ENCODE peak calls at places on chromosomes 16 and 17, in nine cellular contexts. O is GM23338, M is A549, D is SK-N-SH, F is HL-60, N is GM12878, U is HepG2, L is Panc1, S is K562. X is an unnamed sample.

GRCh38 chr16:75566040-75566888 is at the start of gene GABARAPL2:
- DNase-seq in M (peak; percentile 76), F (peak; percentile 81), U (peak; percentile 70), N (no peak), D (peak; percentile 95), L (no peak), O (peak; percentile 97), S (peak; percentile 91), X (peak; percentile 50)

GRCh38 chr16:51062039-51062438 is 89.0 kb downstream of the SALL1 start:
- DNase-seq in S (no peak), O (no peak), D (no peak), F (no peak), N (no peak), L (no peak), U (peak; percentile 26), M (peak; percentile 30), X (no peak)

GRCh38 chr17:45789874-45790273 is 5.8 kb downstream of the CRHR1 start:
- DNase-seq in N (no peak), O (no peak), F (no peak), L (no peak), D (no peak), U (no peak), S (no peak), M (no peak), X (no peak)

GRCh38 chr17:74947041-74947754 is 11.5 kb downstream of the OTOP3 start:
- DNase-seq in S (no peak), O (no peak), M (no peak), F (no peak), L (no peak), U (no peak), N (no peak), D (no peak), X (no peak)

GRCh38 chr17:5282639-5283217 is 644 bp downstream of the RABEP1 start:
- DNase-seq in M (no peak), O (peak; percentile 12), L (no peak), N (no peak), S (peak; percentile 72), F (peak; percentile 6), D (no peak), U (no peak), X (no peak)

GRCh38 chr16:87101903-87102302 is 215.3 kb downstream of the C16orf95 start:
- DNase-seq in O (no peak), L (no peak), M (no peak), N (no peak), D (no peak), U (no peak), F (no peak), S (no peak), X (no peak)

GRCh38 chr17:58666858-58667267 is 25.0 kb downstream of the TEX14 start:
- DNase-seq in S (peak; percentile 80), D (no peak), F (peak; percentile 86), U (no peak), L (no peak), M (peak; percentile 72), O (no peak), N (no peak), X (peak; percentile 81)

GRCh38 chr17:51610155-51610554 is 349.8 kb downstream of the UTP18 start:
- DNase-seq in M (no peak), S (no peak), L (no peak), F (no peak), O (no peak), U (no peak), N (no peak), D (no peak), X (no peak)

GRCh38 chr17:67481808-67482207 is 104.7 kb downstream of the PITPNC1 start:
- DNase-seq in N (no peak), M (no peak), F (peak; percentile 49), O (no peak), L (no peak), U (no peak), S (no peak), D (no peak), X (no peak)

GRCh38 chr17:6303664-6304063 is 131.3 kb downstream of the AIPL1 start:
- DNase-seq in D (no peak), F (no peak), S (no peak), L (no peak), U (no peak), N (no peak), O (peak; percentile 77), M (no peak), X (no peak)

GRCh38 chr17:4766705-4767104 is 5.0 kb upstream of the TM4SF5 start:
- DNase-seq in S (no peak), N (no peak), U (no peak), L (no peak), D (no peak), O (no peak), F (no peak), M (no peak), X (no peak)

GRCh38 chr17:41863074-41863843 is 2.0 kb downstream of the KLHL11 start:
- DNase-seq in S (no peak), U (no peak), M (no peak), O (peak; percentile 25), D (no peak), F (no peak), N (no peak), L (no peak), X (no peak)

GRCh38 chr17:57954421-57955182 is 610 bp downstream of the CUEDC1 start:
- DNase-seq in L (no peak), S (peak; percentile 46), F (no peak), N (no peak), D (peak; percentile 84), M (peak; percentile 90), U (no peak), O (peak; percentile 82), X (no peak)

GRCh38 chr17:77884019-77884418 is 74.5 kb upstream of the TNRC6C start:
- DNase-seq in N (no peak), D (peak; percentile 95), O (peak; percentile 78), U (no peak), F (no peak), S (no peak), L (no peak), M (no peak), X (no peak)

GRCh38 chr17:4782652-4783051 is 3.5 kb downstream of the VMO1 start:
- DNase-seq in D (peak; percentile 64), F (no peak), O (peak; percentile 54), L (no peak), N (no peak), S (peak; percentile 67), U (no peak), M (no peak), X (no peak)

GRCh38 chr16:19223235-19223847 is 55.3 kb downstream of the SYT17 start:
- DNase-seq in L (peak; percentile 8), U (peak; percentile 58), N (no peak), O (peak; percentile 76), D (no peak), S (peak; percentile 66), M (no peak), F (peak; percentile 34), X (peak; percentile 42)

GRCh38 chr16:10579965-10580918 is at the start of gene EMP2:
- DNase-seq in D (peak; percentile 95), N (no peak), S (peak; percentile 98), O (peak; percentile 87), F (no peak), M (peak; percentile 90), U (peak; percentile 84), L (no peak), X (peak; percentile 36)
- TF ChIP-seq REST in D (no peak), N (no peak), S (no peak), O (no peak), F (no peak), M (no peak), U (no peak), L (no peak), X (no peak)

GRCh38 chr16:89002851-89003830 is 26.1 kb upstream of the CBFA2T3 start:
- DNase-seq in F (no peak), D (peak; percentile 64), M (no peak), N (no peak), O (no peak), U (no peak), L (no peak), S (no peak), X (no peak)

GRCh38 chr16:89000207-89000959 is 23.4 kb upstream of the CBFA2T3 start:
- DNase-seq in F (no peak), O (no peak), S (no peak), U (no peak), M (no peak), L (no peak), N (no peak), D (no peak), X (no peak)

GRCh38 chr16:89003831-89004208 is 26.8 kb upstream of the CBFA2T3 start:
- DNase-seq in O (no peak), M (no peak), S (peak; percentile 77), N (no peak), F (no peak), U (no peak), D (peak; percentile 73), L (no peak), X (no peak)

GRCh38 chr16:88999457-89000206 is 22.6 kb upstream of the CBFA2T3 start:
- DNase-seq in D (peak; percentile 68), M (no peak), L (no peak), S (peak; percentile 80), F (no peak), O (peak; percentile 84), N (no peak), U (no peak), X (no peak)

GRCh38 chr16:89001117-89002027 is 24.4 kb upstream of the CBFA2T3 start:
- DNase-seq in F (no peak), O (peak; percentile 61), S (no peak), L (no peak), D (no peak), N (no peak), M (no peak), U (no peak), X (no peak)
- H3K4me3 ChIP-seq in F (no peak overlapping the region), O (no peak overlapping the region), S (no peak overlapping the region), L (no peak overlapping the region), D (no peak overlapping the region), N (no peak overlapping the region), M (no peak overlapping the region), U (no peak overlapping the region), X (no peak overlapping the region)

DNA sequence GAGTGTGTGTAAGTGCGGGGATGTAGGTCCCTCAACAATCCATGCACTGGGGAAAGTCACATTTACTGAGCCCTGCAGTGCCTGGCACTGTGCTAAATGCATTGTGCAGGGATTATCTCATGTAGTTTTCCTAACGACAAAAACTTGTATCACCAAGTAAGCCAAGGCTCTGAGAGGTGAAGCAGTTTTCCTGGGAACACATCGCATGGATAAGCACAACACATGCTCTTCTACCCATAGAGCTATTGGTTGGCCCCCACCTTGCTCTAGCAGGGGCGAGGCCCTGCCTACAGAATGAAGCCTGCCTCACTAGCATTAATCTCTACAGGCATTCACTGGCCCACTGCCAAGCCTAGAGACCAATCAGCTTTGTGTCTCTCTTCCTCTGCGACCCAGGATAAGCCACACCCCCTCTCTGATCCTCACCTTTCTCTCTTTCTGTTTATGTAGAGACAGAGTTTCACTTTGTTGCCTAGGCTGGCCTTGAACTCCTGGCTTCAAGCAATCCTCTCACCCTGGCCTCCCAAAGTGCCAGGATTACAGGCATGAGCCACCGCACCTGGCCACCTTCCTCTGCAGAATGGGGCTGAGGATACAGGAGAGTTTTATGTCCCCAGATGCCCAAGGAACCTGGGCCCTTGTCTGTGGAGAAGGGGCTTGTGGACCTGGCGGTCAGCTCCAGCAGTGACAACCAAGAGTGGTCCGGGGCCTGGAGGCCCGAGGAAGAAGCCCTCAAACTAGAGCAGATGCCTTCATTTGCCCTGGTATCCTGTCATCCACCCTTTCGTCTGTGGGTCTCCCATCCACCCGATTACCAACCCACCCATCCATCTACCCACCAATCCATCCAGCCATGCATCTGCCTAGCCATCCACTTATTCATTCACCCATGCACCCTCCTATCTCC is 12.8 kb downstream of the CDH16 start:
- DNase-seq in N (no peak), U (peak; percentile 99), M (no peak), D (peak; percentile 41), L (no peak), O (peak; percentile 63), F (no peak), S (peak; percentile 92), X (no peak)
- TF ChIP-seq REST in N (no peak), U (no peak), M (no peak), D (no peak), L (no peak), O (no peak), F (no peak), S (no peak), X (no peak)

GRCh38 chr17:64384253-64385186 is 6.1 kb downstream of the PECAM1 start:
- DNase-seq in O (no peak), L (no peak), F (no peak), D (no peak), N (no peak), M (no peak), S (no peak), U (peak; percentile 49), X (no peak)
- H3K4me3 ChIP-seq in O (no peak overlapping the region), L (no peak overlapping the region), F (no peak overlapping the region), D (no peak overlapping the region), N (no peak overlapping the region), M (no peak overlapping the region), S (no peak overlapping the region), U (peak overlapping the region; percentile 79), X (no peak overlapping the region)

X was measured in HCT116.